ENCODE peak calls at places on chromosomes 3 and 15, in nine cellular contexts. Z, H, Y, O, V, G, T, A and N are unnamed samples.

GRCh38 chr15:99105516-99106341 is 849 bp downstream of the SYNM start:
- DNase-seq in Z (peak), H (peak), Y (no peak), O (peak), V (peak), G (peak), T (peak), A (peak), N (no peak)

GRCh38 chr15:101651753-101652097 is 456 bp downstream of the TM2D3 start:
- DNase-seq in Z (peak), H (no peak), Y (peak), O (no peak), V (no peak), G (no peak), T (no peak), A (no peak), N (no peak)

GRCh38 chr3:139541898-139542288 is 2.4 kb upstream of the RBP1 start:
- DNase-seq in Z (no peak), H (no peak), Y (no peak), O (no peak), V (no peak), G (no peak), T (no peak), A (no peak), N (no peak)

GRCh38 chr3:30795176-30795575 is 99.3 kb downstream of the GADL1 start:
- DNase-seq in Z (no peak), H (no peak), Y (no peak), O (peak), V (no peak), G (no peak), T (no peak), A (no peak), N (no peak)

GRCh38 chr15:38972831-38973230 is 408.2 kb upstream of the RASGRP1 start:
- DNase-seq in Z (no peak), H (no peak), Y (no peak), O (no peak), V (no peak), G (no peak), T (no peak), A (no peak), N (no peak)

GRCh38 chr15:55518641-55519040 is 10.6 kb upstream of the DNAAF4 start:
- DNase-seq in Z (no peak), H (no peak), Y (no peak), O (no peak), V (no peak), G (no peak), T (no peak), A (no peak), N (no peak)

GRCh38 chr3:64410226-64410625 is 185.0 kb upstream of the PRICKLE2 start:
- DNase-seq in Z (no peak), H (no peak), Y (no peak), O (no peak), V (no peak), G (no peak), T (no peak), A (no peak), N (no peak)

GRCh38 chr15:76197703-76198455 is 113.4 kb downstream of the ETFA start:
- DNase-seq in Z (no peak), H (no peak), Y (no peak), O (no peak), V (no peak), G (no peak), T (no peak), A (peak), N (no peak)

GRCh38 chr15:100101389-100102089 is 240.2 kb downstream of the ADAMTS17 start:
- DNase-seq in Z (no peak), H (no peak), Y (no peak), O (no peak), V (no peak), G (no peak), T (no peak), A (no peak), N (no peak)

GRCh38 chr3:183555541-183556081 is at the start of gene KLHL6:
- DNase-seq in Z (peak), H (no peak), Y (no peak), O (peak), V (peak), G (peak), T (no peak), A (peak), N (no peak)
- H3K4me3 ChIP-seq in Z (no peak), H (no peak), Y (no peak), O (no peak), V (peak), G (peak), T (no peak), A (peak), N (no peak)

DNA sequence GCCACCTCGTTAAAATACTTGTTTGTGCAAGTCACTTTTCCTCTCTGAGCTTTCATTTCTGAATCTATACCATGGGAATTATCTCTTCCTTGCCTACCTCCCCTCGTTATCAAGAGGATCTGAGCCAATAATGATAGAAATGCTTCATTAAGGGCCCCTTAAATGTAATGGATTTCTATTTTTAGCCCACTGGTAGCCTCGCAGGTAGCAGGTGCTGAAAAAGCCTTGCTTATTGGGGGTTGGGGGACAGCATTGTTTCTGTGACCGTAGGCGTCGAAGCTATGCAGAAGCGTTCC is 466 bp upstream of the PIAS1 start:
- DNase-seq in Z (no peak), H (no peak), Y (no peak), O (no peak), V (no peak), G (no peak), T (no peak), A (no peak), N (no peak)
- H3K4me3 ChIP-seq in Z (peak), H (peak), Y (peak), O (peak), V (peak), G (peak), T (peak), A (peak), N (peak)

GRCh38 chr3:39127296-39127906 is 19.9 kb downstream of the TTC21A start:
- DNase-seq in Z (no peak), H (no peak), Y (no peak), O (no peak), V (no peak), G (peak), T (no peak), A (peak), N (no peak)
- H3K4me3 ChIP-seq in Z (no peak), H (no peak), Y (no peak), O (no peak), V (no peak), G (no peak), T (no peak), A (no peak), N (no peak)

DNA sequence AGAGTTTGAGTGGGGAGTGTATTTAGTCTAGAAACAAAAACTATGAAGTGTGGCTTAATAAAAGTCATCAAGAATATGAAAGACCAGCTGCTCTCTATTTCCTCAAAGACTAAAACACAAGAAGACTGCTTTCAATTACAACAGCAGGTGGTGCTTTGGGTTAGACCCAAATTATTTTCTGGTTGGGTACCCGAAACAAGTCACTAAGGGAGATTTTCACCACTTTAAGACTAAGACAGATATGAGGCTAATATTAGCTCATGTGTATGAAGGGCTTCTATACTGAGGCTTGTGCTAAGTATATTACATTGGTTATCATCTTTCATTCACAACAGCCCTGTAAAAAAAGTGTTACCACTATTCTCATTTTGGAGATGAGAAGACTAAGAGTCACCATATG is 43.1 kb downstream of the COL8A1 start:
- DNase-seq in Z (no peak), H (no peak), Y (no peak), O (no peak), V (no peak), G (no peak), T (no peak), A (no peak), N (no peak)
- H3K4me3 ChIP-seq in Z (no peak), H (no peak), Y (no peak), O (no peak), V (no peak), G (no peak), T (no peak), A (no peak), N (no peak)

GRCh38 chr15:84816694-84817460 is at the start of gene ALPK3:
- DNase-seq in Z (peak), H (peak), Y (no peak), O (no peak), V (no peak), G (no peak), T (peak), A (peak), N (no peak)

GRCh38 chr15:84819291-84819768 is 2.2 kb downstream of the ALPK3 start:
- DNase-seq in Z (peak), H (peak), Y (no peak), O (no peak), V (no peak), G (no peak), T (no peak), A (no peak), N (no peak)

GRCh38 chr15:84819791-84820190 is 2.6 kb downstream of the ALPK3 start:
- DNase-seq in Z (no peak), H (no peak), Y (no peak), O (no peak), V (no peak), G (no peak), T (no peak), A (no peak), N (no peak)

GRCh38 chr15:84817461-84818081 is 415 bp downstream of the ALPK3 start:
- DNase-seq in Z (peak), H (peak), Y (no peak), O (no peak), V (no peak), G (no peak), T (peak), A (no peak), N (no peak)

GRCh38 chr15:84818221-84819131 is 1.3 kb downstream of the ALPK3 start:
- DNase-seq in Z (peak), H (peak), Y (no peak), O (peak), V (no peak), G (no peak), T (peak), A (no peak), N (no peak)
- H3K4me3 ChIP-seq in Z (peak), H (peak), Y (peak), O (no peak), V (no peak), G (no peak), T (no peak), A (peak), N (peak)

DNA sequence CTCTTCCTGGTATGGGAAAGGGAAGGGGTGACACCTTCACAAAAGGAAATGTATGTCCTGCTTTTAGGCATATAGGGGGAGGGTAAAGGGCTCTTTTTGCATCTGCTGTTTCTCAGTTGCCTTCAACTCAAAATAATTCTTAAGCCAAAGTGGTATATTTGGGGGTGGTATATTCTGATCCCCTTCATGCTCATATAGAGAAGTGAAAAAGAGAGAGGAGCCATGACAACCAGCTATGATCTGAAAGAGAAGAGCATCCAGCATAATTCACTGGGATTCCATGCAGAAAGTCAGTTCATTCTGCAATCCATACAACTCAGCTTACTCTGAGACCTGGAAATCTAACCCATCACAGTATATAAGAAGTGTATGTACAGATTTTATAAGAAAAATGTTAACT is 22.3 kb downstream of the DENND6A start:
- DNase-seq in Z (no peak), H (no peak), Y (no peak), O (no peak), V (no peak), G (no peak), T (no peak), A (no peak), N (no peak)
- H3K4me3 ChIP-seq in Z (no peak), H (no peak), Y (no peak), O (no peak), V (no peak), G (no peak), T (no peak), A (no peak), N (no peak)

GRCh38 chr15:67946701-67947100 is 106.9 kb upstream of the RNU6-1 start:
- DNase-seq in Z (no peak), H (no peak), Y (no peak), O (no peak), V (peak), G (no peak), T (no peak), A (no peak), N (no peak)
- H3K4me3 ChIP-seq in Z (no peak), H (no peak), Y (no peak), O (no peak), V (no peak), G (no peak), T (peak), A (no peak), N (no peak)

DNA sequence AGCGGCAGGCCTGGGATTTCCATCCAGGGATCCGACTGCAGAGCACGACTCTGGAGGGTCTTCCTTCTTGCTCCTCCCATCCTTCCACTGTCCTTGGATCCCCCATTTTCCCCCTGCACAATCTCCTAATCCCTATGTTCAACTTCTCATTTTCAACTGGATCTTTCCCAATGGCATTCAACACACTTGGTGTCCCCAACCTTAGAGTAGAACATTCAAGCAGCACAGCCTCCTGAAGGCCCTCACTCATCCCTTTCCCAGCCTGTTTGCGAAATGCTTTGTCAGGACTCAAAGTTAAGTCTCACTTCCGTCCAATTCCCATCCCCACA is 32.3 kb downstream of the RPN1 start:
- DNase-seq in Z (no peak), H (no peak), Y (no peak), O (no peak), V (no peak), G (no peak), T (no peak), A (no peak), N (no peak)
- H3K4me3 ChIP-seq in Z (no peak), H (peak), Y (peak), O (peak), V (peak), G (peak), T (peak), A (peak), N (peak)

GRCh38 chr15:58608711-58609110 is 140.8 kb downstream of the ADAM10 start:
- DNase-seq in Z (no peak), H (no peak), Y (no peak), O (no peak), V (no peak), G (no peak), T (no peak), A (no peak), N (no peak)
- H3K4me3 ChIP-seq in Z (no peak), H (no peak), Y (no peak), O (no peak), V (no peak), G (no peak), T (no peak), A (no peak), N (no peak)